ENCODE peak calls at places on chromosomes 11 and 22, in four cellular contexts. C is neural progenitor cell, O is HCT116, J is GM23338. E is an unnamed sample.

GRCh38 chr11:35087648-35088047 is 51.3 kb upstream of the CD44 start:
- DNase-seq in J (no peak), O (no peak), C (no peak), E (no peak)

GRCh38 chr11:43419460-43419859 is 60.7 kb downstream of the TTC17 start:
- DNase-seq in C (peak), O (peak), J (peak), E (peak)

GRCh38 chr11:111602865-111603632 is 800 bp downstream of the SIK2 start:
- DNase-seq in C (peak), J (peak), O (no peak), E (peak)

GRCh38 chr11:58742140-58742539 is 10.4 kb upstream of the GLYAT start:
- DNase-seq in O (no peak), C (no peak), J (no peak), E (no peak)

GRCh38 chr11:122105009-122105828 is 10.8 kb downstream of the BLID start:
- DNase-seq in J (no peak), C (peak), O (peak), E (no peak)

GRCh38 chr11:85801527-85801926 is 9.4 kb downstream of the SYTL2 start:
- DNase-seq in J (no peak), C (no peak), O (no peak), E (no peak)

GRCh38 chr11:1931326-1931725 is 11.8 kb downstream of the TNNT3 start:
- DNase-seq in J (no peak), C (no peak), O (no peak), E (no peak)

GRCh38 chr11:69321877-69322350 is 28.0 kb downstream of the MYEOV start:
- DNase-seq in C (no peak), O (no peak), J (no peak), E (no peak)

DNA sequence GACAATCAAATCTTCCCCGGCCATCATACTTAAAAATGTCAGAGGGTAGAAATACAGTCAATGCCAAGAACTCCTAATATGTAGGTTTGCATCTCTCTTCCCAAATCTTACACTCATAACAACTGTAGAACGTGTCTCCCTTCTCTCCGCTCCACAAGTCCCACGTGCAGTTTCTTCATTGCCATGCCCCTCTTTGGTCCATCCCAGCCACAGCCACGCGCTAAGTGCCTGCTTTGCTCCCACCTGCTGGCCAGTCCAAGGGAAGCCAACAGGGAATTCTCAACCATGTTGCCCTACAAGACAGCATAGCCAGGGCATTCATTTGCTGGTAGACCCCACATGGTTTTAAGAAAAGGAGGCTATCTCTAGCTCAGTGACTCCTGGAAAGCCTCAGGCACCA is 420.6 kb upstream of the ISX start:
- DNase-seq in O (no peak), J (peak), C (peak), E (no peak)
- TF ChIP-seq EZH2phosphoT487 in O (no peak), J (no peak), C (no peak), E (no peak)

GRCh38 chr11:20599424-20600346 is at the start of gene SLC6A5:
- DNase-seq in C (peak), O (no peak), J (peak), E (peak)
- TF ChIP-seq EZH2 in C (peak), O (no peak), J (peak), E (no peak)

DNA sequence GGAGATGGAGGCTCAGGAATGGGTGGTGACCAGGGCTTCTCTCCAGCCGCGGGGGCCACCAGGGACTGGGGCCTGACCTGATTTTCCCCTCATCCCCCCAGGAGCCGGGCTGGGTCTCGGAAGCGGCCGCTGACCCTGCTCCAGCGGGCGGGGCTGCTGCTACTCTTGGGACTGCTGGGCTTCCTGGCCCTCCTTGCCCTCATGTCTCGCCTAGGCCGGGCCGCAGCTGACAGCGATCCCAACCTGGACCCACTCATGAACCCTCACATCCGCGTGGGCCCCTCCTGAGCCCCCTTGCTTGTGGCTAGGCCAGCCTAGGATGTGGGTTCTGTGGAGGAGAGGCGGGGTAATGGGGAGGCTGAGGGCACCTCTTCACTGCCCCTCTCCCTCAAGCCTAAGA is 3.8 kb downstream of the ZFPL1 start:
- DNase-seq in C (no peak), O (no peak), J (no peak), E (no peak)
- H3K4me3 ChIP-seq in C (no peak), O (no peak), J (no peak), E (no peak)

GRCh38 chr22:19111140-19111539 is 11.1 kb downstream of the DGCR2 start:
- DNase-seq in C (peak), O (no peak), J (peak), E (no peak)
- TF ChIP-seq EZH2phosphoT487 in C (no peak), O (no peak), J (no peak), E (no peak)

GRCh38 chr11:831951-832528 is 712 bp upstream of the CD151 start:
- DNase-seq in J (no peak), C (no peak), O (no peak), E (no peak)

GRCh38 chr11:831132-831864 is 1.5 kb upstream of the CD151 start:
- DNase-seq in C (peak), J (no peak), O (no peak), E (no peak)

GRCh38 chr11:829946-830294 is 2.2 kb downstream of the CRACR2B start:
- DNase-seq in J (peak), C (no peak), O (no peak), E (no peak)

GRCh38 chr11:829116-829945 is 1.6 kb downstream of the CRACR2B start:
- DNase-seq in J (peak), C (peak), O (no peak), E (no peak)

DNA sequence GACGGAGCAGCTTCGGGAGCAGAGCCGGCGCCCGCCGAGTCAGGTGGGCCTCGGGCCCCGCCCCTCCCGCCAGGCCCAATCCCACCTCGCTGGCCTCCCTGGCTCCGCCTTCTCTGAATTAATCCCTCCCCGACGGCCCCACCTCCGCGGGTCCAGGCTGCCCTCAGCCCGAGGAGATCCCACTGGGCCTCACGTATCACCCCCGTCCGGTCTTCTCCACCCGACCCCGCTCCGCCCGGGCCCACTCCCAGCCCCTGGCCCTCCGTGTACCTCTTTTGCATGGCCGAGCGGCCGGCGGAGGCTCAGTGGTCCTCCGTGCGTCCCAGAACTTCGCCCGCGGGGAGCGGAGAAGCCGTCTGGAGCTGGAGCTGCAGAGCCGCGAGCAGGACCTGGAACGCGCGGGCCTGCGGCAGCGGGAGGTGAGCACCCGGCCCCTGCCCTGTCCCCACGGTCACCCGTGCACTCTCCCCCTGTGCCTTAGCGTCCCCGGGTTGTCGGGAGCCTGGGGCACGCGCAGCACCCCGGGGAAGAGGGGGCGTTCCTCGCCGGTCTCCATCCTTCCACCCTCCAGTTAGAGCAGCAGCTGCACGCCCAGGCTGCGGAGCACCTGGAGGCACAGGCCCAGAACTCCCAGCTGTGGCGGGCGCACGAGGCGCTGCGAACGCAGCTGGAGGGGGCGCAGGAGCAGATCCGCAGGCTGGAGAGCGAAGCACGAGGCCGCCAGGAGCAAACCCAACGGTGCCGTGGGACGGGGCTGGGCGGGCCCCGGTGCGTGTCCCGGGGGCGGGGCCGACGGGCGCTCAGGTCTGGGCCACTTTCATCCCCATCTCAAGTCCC is 2.2 kb upstream of the CD151 start:
- DNase-seq in O (no peak), J (peak), C (peak), E (peak)
- TF ChIP-seq EZH2 in O (no peak), J (no peak), C (no peak), E (peak)

GRCh38 chr11:6606471-6607189 is 3.1 kb downstream of the ILK start:
- DNase-seq in C (peak), J (peak), O (peak), E (peak)
- H3K4me3 ChIP-seq in C (peak), J (peak), O (peak), E (no peak)

DNA sequence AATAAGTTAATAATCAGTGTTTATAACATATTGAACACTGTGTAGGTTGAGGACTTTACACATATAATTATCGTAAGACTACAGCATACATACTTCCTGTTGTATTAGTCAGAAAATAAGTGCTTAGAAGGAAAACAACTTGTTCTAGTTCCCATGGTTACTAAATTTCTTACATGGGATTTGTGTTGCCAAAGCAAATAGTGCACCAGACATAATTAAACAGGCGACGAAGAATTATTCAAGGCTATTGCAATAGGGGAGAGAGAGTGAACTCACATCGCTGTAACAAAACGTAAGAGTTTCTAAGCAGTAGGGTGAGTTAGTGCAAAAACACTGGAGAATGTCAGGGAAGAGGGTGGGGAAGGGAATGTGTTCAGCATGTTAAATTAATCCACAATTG is 347.8 kb downstream of the CNTN5 start:
- DNase-seq in J (no peak), C (no peak), O (no peak), E (peak)
- TF ChIP-seq EZH2phosphoT487 in J (no peak), C (no peak), O (no peak), E (no peak)

E was measured in hepatocyte.